ENCODE peak calls at places on chromosomes 1 and 21, in six cellular contexts. N is brain microvascular endothelial cell; Y is uterus; T is neuronal stem cell; J is left ventricle myocardium inferior; W is CD8-positive, alpha-beta memory T cell. B is an unnamed sample.
A peak's percentile ranks its signal among the peaks of the same experiment; 100 is the strongest.

GRCh38 chr1:27724961-27725373 is 794 bp upstream of the FAM76A start:
- DNase-seq in N (no peak), Y (no peak), T (no peak), J (peak; percentile 18), W (no peak), B (peak; percentile 75)

GRCh38 chr1:2258996-2259395 is 30.9 kb downstream of the SKI start:
- DNase-seq in N (no peak), Y (no peak), T (no peak), J (no peak), W (peak; percentile 62), B (no peak)

GRCh38 chr1:31750858-31751638 is 13.1 kb downstream of the ADGRB2 start:
- DNase-seq in N (peak; percentile 44), Y (no peak), T (no peak), J (no peak), W (peak; percentile 28), B (no peak)

GRCh38 chr1:106325600-106325999 is 730.9 kb upstream of the PRMT6 start:
- DNase-seq in N (no peak), Y (no peak), T (no peak), J (no peak), W (no peak), B (no peak)

GRCh38 chr1:55040083-55040952 is 970 bp downstream of the PCSK9 start:
- DNase-seq in N (no peak), Y (no peak), T (no peak), J (no peak), W (no peak), B (peak; percentile 69)

GRCh38 chr1:227547604-227548397 is 15.6 kb upstream of the ZNF678 start:
- DNase-seq in N (no peak), Y (no peak), T (no peak), J (no peak), W (no peak), B (peak; percentile 55)

GRCh38 chr1:10799726-10800125 is 3.3 kb upstream of the CASZ1 start:
- DNase-seq in N (no peak), Y (no peak), T (no peak), J (no peak), W (no peak), B (peak; percentile 31)

GRCh38 chr1:160522622-160523345 is at the start of gene SLAMF6:
- DNase-seq in N (no peak), Y (no peak), T (no peak), J (no peak), W (peak; percentile 15), B (no peak)

GRCh38 chr1:94614168-94614815 is 72.7 kb upstream of the F3 start:
- DNase-seq in N (no peak), Y (no peak), T (no peak), J (no peak), W (no peak), B (no peak)

GRCh38 chr21:43287111-43287973 is 118.5 kb downstream of the CRYAA start:
- DNase-seq in N (no peak), Y (no peak), T (no peak), J (peak; percentile 9), W (no peak), B (no peak)

GRCh38 chr1:247429526-247429925 is 13.6 kb downstream of the NLRP3 start:
- DNase-seq in N (no peak), Y (no peak), T (no peak), J (no peak), W (no peak), B (no peak)

GRCh38 chr21:29394051-29394450 is 95.3 kb downstream of the BACH1 start:
- DNase-seq in N (no peak), Y (no peak), T (no peak), J (no peak), W (no peak), B (no peak)

GRCh38 chr1:23692308-23692871 is 784 bp downstream of the RPL11 start:
- DNase-seq in N (no peak), Y (no peak), T (no peak), J (no peak), W (peak; percentile 2), B (no peak)

GRCh38 chr1:235018161-235018560 is 110.5 kb downstream of the TOMM20 start:
- DNase-seq in N (peak; percentile 98), Y (peak; percentile 11), T (no peak), J (no peak), W (no peak), B (peak; percentile 67)

GRCh38 chr1:24275510-24275909 is 43.6 kb upstream of the GRHL3 start:
- DNase-seq in N (peak; percentile 18), Y (no peak), T (no peak), J (no peak), W (no peak), B (no peak)

GRCh38 chr1:202016022-202016624 is 5.7 kb downstream of the ELF3 start:
- DNase-seq in N (no peak), Y (no peak), T (no peak), J (no peak), W (no peak), B (no peak)

DNA sequence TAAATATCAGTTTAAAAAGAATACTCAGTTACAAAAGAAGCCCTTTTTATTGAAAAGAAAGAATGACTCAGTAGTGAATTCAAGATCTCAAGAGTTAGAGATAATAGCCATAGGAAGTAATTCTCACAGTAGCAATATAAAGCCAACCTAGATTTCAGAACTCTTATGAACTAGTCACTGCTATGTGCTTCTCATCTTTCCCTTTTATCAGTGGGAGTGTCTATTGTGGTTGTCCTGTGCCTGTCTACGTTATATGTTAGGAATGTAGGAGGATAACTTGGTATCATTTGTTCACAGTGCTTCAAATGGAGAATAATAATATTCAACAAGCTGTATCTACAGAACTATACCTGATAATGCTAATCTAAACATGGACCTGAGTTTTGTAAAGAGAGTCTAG is 73.1 kb upstream of the RGS21 start:
- DNase-seq in N (no peak), Y (no peak), T (no peak), J (no peak), W (no peak), B (no peak)
- H3K36me3 ChIP-seq in N (no peaks in the 10 kb centered on the region), Y (no peaks in the 10 kb centered on the region), T (no peaks in the 10 kb centered on the region), J (no peaks in the 10 kb centered on the region), W (no peaks in the 10 kb centered on the region), B (no peaks in the 10 kb centered on the region)

GRCh38 chr1:119787776-119788175 is 19.1 kb upstream of the HMGCS2 start:
- DNase-seq in N (no peak), Y (no peak), T (no peak), J (no peak), W (no peak), B (no peak)
- H3K27ac ChIP-seq in N (no peak overlapping the region), Y (no peak overlapping the region), T (no peak overlapping the region), J (no peak overlapping the region), W (no peak overlapping the region), B (no peak overlapping the region)

DNA sequence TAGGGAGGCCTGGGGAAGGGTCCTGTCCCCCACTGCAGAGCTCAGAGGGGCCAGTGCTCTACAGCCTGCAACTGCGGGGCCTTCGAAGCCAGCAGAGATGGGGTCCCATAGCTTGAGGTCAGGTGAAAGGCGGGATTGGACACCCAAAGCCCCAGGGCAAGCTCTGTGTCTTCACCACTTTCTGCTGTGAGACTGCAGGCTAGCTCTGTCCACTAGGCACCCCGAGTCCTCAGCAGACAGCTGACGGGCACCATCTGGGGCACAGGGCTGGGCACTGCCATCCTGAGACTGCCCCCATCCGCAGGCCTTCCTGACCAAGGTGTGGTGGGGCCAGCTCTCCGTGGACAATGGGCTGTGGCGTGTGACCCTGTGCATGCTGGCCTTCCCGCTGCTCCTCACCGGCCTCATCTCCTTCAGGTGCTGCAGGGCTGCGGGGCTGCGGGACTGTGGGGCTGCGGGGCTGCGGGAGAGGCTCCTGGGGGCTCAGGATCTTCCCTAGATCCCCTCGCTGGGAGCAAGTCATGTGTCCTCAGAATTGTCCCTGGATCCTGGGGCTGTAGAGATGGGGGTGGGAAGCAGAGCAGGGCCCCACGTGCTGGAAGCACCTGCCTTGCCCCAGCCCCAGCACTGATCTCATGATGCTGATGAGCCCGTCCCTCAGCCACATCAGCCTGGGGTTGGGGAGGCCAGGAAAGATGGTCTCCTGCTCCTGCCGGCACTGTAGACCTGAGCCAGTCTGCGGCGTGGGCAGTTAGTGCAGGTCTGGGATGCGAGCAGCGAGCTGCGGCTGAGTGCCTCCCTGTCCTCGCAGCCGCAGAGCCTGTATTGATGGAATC is 46.8 kb downstream of the TRPM2 start:
- DNase-seq in N (no peak), Y (no peak), T (no peak), J (no peak), W (no peak), B (no peak)
- H3K27me3 ChIP-seq in N (no peaks in the 10 kb centered on the region), Y (no peaks in the 10 kb centered on the region), T (no peaks in the 10 kb centered on the region), J (peaks cover 11% of the 10 kb centered on the region), W (no peaks in the 10 kb centered on the region), B (no peaks in the 10 kb centered on the region)

DNA sequence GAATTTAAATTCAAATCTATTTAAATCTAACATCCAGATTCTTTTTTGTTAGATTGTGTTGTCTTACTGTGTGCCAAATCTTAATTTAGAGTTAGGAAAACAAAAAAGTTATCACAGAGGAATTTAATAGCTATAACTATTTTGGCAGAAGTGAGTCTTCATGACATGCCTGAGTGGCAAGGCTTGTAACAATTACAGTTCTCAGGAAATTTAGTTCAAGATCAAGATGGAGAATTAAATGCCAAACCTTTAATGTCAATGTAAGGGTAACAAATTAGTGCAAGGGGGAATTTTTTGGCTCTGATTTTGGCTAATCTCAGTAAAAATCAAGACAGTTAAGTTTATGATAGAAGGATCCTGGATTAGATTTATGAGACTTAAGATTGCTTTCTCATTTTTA is 58.4 kb downstream of the GDAP2 start:
- DNase-seq in N (no peak), Y (no peak), T (no peak), J (no peak), W (no peak), B (no peak)
- H3K36me3 ChIP-seq in N (peaks cover 35% of the 10 kb centered on the region), Y (no peaks in the 10 kb centered on the region), T (peaks cover 7% of the 10 kb centered on the region), J (peaks cover 88% of the 10 kb centered on the region), W (peaks cover 29% of the 10 kb centered on the region), B (peaks cover 6% of the 10 kb centered on the region)

GRCh38 chr21:33418686-33419085 is 15.5 kb downstream of the IFNGR2 start:
- DNase-seq in N (no peak), Y (peak; percentile 78), T (no peak), J (peak; percentile 73), W (no peak), B (peak; percentile 84)

GRCh38 chr21:33419538-33420123 is 16.4 kb downstream of the IFNGR2 start:
- DNase-seq in N (peak; percentile 53), Y (no peak), T (no peak), J (no peak), W (no peak), B (peak; percentile 74)

GRCh38 chr21:33425825-33426224 is 22.6 kb downstream of the IFNGR2 start:
- DNase-seq in N (no peak), Y (no peak), T (no peak), J (no peak), W (no peak), B (no peak)

GRCh38 chr21:33424214-33424613 is 21.0 kb downstream of the IFNGR2 start:
- DNase-seq in N (no peak), Y (no peak), T (no peak), J (no peak), W (no peak), B (peak; percentile 53)

GRCh38 chr21:33421713-33422393 is 18.6 kb downstream of the IFNGR2 start:
- DNase-seq in N (no peak), Y (no peak), T (no peak), J (no peak), W (no peak), B (no peak)
- H3K27ac ChIP-seq in N (no peak overlapping the region), Y (no peak overlapping the region), T (no peak overlapping the region), J (no peak overlapping the region), W (no peak overlapping the region), B (no peak overlapping the region)

GRCh38 chr1:26360051-26360806 is 6.3 kb upstream of the CRYBG2 start:
- DNase-seq in N (no peak), Y (no peak), T (peak; percentile 50), J (no peak), W (peak; percentile 67), B (no peak)
- H3K27me3 ChIP-seq in N (peaks cover 19% of the 10 kb centered on the region), Y (peaks cover 23% of the 10 kb centered on the region), T (no peaks in the 10 kb centered on the region), J (peaks cover 100% of the 10 kb centered on the region), W (peaks cover 14% of the 10 kb centered on the region), B (no peaks in the 10 kb centered on the region)

B was measured in aorta.